ENCODE peak calls at places on chromosome 14, in five cellular contexts. Q is NCI-H1105, I is MV-4-11, D is glomerular endothelial cell, E is GM03348. R is an unnamed sample.

GRCh38 chr14:21047378-21047781 is 5.2 kb downstream of the RNASE7 start:
- DNase-seq in Q (no peak), I (no peak), D (no peak), E (peak), R (no peak)

GRCh38 chr14:61568572-61569011 is 126.7 kb upstream of the HIF1A start:
- DNase-seq in Q (no peak), I (no peak), D (no peak), E (no peak), R (no peak)

GRCh38 chr14:63438065-63438757 is 105.0 kb downstream of the PPP2R5E start:
- DNase-seq in Q (no peak), I (peak), D (peak), E (peak), R (peak)

GRCh38 chr14:20427231-20428009 is 8.5 kb downstream of the KLHL33 start:
- DNase-seq in Q (no peak), I (peak), D (no peak), E (peak), R (no peak)

GRCh38 chr14:64724578-64724930 is 20.3 kb downstream of the PLEKHG3 start:
- DNase-seq in Q (no peak), I (no peak), D (no peak), E (no peak), R (no peak)

GRCh38 chr14:93055651-93056115 is 60.0 kb downstream of the ITPK1 start:
- DNase-seq in Q (no peak), I (no peak), D (no peak), E (no peak), R (no peak)

GRCh38 chr14:99790201-99790977 is 2.8 kb upstream of the EML1 start:
- DNase-seq in Q (peak), I (no peak), D (no peak), E (no peak), R (no peak)

GRCh38 chr14:59755388-59755787 is 115.2 kb downstream of the RTN1 start:
- DNase-seq in Q (no peak), I (no peak), D (no peak), E (no peak), R (no peak)

GRCh38 chr14:105315211-105315721 is 718 bp downstream of the PACS2 start:
- DNase-seq in Q (no peak), I (peak), D (no peak), E (no peak), R (no peak)

GRCh38 chr14:55518391-55518790 is 61.6 kb upstream of the KTN1 start:
- DNase-seq in Q (no peak), I (peak), D (no peak), E (no peak), R (no peak)